ENCODE peak calls at places on chromosome 11, in six cellular contexts. G is CD4-positive, alpha-beta T cell; Q is fibroblast of lung; X is PC-3; L is cardiac muscle cell; H is SJSA1. Y is an unnamed sample. For H3K27me3, the result is how much of the 10 kb centered on the place peaks cover.

GRCh38 chr11:34655335-34656008 is 34.6 kb downstream of the EHF start:
- DNase-seq in X (peak), G (no peak), H (no peak), Q (peak), L (peak), Y (no peak)

GRCh38 chr11:67332081-67332691 is 21.2 kb downstream of the POLD4 start:
- DNase-seq in L (no peak), X (no peak), Q (no peak), G (no peak), H (no peak), Y (no peak)

GRCh38 chr11:16911186-16911585 is 103.0 kb downstream of the PLEKHA7 start:
- DNase-seq in H (no peak), Q (no peak), G (no peak), L (no peak), X (no peak), Y (no peak)

GRCh38 chr11:113147249-113147648 is 167.1 kb upstream of the TTC12 start:
- DNase-seq in H (no peak), G (no peak), X (no peak), L (peak), Q (no peak), Y (no peak)

GRCh38 chr11:12017243-12017678 is 8.8 kb upstream of the DKK3 start:
- DNase-seq in G (no peak), Q (peak), L (peak), H (peak), X (no peak), Y (no peak)

GRCh38 chr11:561148-562003 is 606 bp downstream of the RASSF7 start:
- DNase-seq in Q (peak), L (no peak), G (no peak), X (peak), H (no peak), Y (no peak)

GRCh38 chr11:63478896-63479295 is 12.1 kb downstream of the PLAAT5 start:
- DNase-seq in X (peak), H (peak), L (peak), Q (peak), G (peak), Y (no peak)

GRCh38 chr11:122727101-122727929 is 71.8 kb downstream of the UBASH3B start:
- DNase-seq in H (no peak), Q (no peak), L (no peak), G (peak), X (no peak), Y (no peak)

GRCh38 chr11:18791175-18792065 is at the start of gene PTPN5:
- DNase-seq in L (peak), Q (peak), G (no peak), X (no peak), H (no peak), Y (no peak)
- H3K27me3 ChIP-seq in L (half or more), Q (under half), G (under half), X (under half), H (under half), Y (half or more)

GRCh38 chr11:124114942-124115781 is at the start of gene VWA5A:
- DNase-seq in X (peak), H (peak), G (peak), Q (peak), L (peak), Y (peak)
- H3K27me3 ChIP-seq in X (under half), H (under half), G (under half), Q (under half), L (under half), Y (under half)

GRCh38 chr11:79544324-79544723 is 103.5 kb upstream of the TENM4 start:
- DNase-seq in G (no peak), Q (no peak), L (no peak), X (no peak), H (no peak), Y (no peak)

GRCh38 chr11:79546366-79546765 is 105.5 kb upstream of the TENM4 start:
- DNase-seq in H (no peak), X (no peak), G (no peak), Q (no peak), L (no peak), Y (no peak)

GRCh38 chr11:79543101-79543500 is 102.3 kb upstream of the TENM4 start:
- DNase-seq in X (no peak), Q (no peak), H (no peak), G (no peak), L (no peak), Y (no peak)

GRCh38 chr11:79547256-79547655 is 106.4 kb upstream of the TENM4 start:
- DNase-seq in G (no peak), X (no peak), H (no peak), Q (peak), L (no peak), Y (no peak)
- H3K27me3 ChIP-seq in G (under half), X (under half), H (under half), Q (under half), L (under half), Y (under half)

GRCh38 chr11:14750911-14751310 is 107.3 kb downstream of the PDE3B start:
- DNase-seq in Q (no peak), G (no peak), L (no peak), X (no peak), H (no peak), Y (no peak)
- H3K27me3 ChIP-seq in Q (under half), G (under half), L (under half), X (under half), H (under half), Y (under half)

DNA sequence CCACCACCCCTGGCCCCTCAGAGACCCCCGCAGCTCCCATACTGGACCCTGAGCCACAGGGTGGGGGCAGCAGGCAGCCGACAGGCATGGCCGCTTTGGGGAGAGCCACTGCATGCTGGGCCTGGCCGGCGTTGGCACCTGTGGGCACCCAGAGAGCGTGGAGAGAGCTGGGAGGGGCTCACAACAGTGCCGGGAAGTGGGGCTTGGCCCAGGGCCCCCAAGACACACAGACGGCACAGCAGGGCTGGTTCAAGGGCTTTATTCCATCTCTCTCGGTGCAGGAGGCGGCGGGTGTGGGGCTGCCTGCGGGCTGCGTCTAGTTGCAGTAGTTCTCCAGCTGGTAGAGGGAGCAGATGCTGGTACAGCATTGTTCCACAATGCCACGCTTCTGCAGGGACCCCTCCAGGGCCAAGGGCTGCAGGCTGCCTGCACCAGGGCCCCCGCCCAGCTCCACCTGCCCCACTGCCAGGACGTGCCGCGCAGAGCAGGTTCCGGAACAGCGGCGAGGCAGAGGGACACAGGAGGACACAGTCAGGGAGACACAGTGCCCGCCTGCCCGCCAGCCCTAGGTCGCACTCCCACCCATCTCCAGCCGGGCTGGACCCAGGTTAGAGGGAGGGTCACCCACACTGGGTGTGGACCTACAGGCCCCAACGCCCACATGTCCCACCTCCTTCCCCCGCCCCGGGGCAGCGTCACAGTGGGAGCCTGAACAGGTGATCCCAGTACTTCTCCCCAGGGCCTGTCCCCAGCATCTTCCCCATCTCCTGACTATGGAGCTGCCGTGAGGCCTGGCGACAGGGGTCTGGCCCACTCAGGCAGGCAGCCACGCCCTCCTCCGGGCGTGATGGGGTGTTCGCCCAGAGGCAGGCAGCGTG is 1.2 kb downstream of the INS start:
- DNase-seq in L (no peak), H (no peak), Q (no peak), G (no peak), X (no peak), Y (no peak)
- H3K27me3 ChIP-seq in L (under half), H (under half), Q (under half), G (under half), X (under half), Y (half or more)

GRCh38 chr11:2702771-2703486 is 3.1 kb upstream of the KCNQ1OT1 start:
- DNase-seq in G (no peak), X (no peak), L (no peak), H (no peak), Q (no peak), Y (peak)

GRCh38 chr11:2704896-2705606 is 5.3 kb upstream of the KCNQ1OT1 start:
- DNase-seq in Q (no peak), L (no peak), G (no peak), X (no peak), H (no peak), Y (no peak)

GRCh38 chr11:2703487-2704141 is 3.8 kb upstream of the KCNQ1OT1 start:
- DNase-seq in H (no peak), L (peak), G (no peak), X (no peak), Q (no peak), Y (peak)

GRCh38 chr11:2706321-2706720 is 6.5 kb upstream of the KCNQ1OT1 start:
- DNase-seq in L (no peak), X (no peak), H (no peak), G (no peak), Q (no peak), Y (no peak)

GRCh38 chr11:2704356-2704755 is 4.6 kb upstream of the KCNQ1OT1 start:
- DNase-seq in L (no peak), G (no peak), H (no peak), X (no peak), Q (no peak), Y (peak)
- H3K27me3 ChIP-seq in L (under half), G (under half), H (under half), X (under half), Q (under half), Y (under half)

GRCh38 chr11:44880953-44881352 is 69.7 kb downstream of the TP53I11 start:
- DNase-seq in Q (no peak), H (no peak), G (no peak), X (no peak), L (no peak), Y (no peak)
- H3K27me3 ChIP-seq in Q (under half), H (under half), G (under half), X (under half), L (under half), Y (under half)

DNA sequence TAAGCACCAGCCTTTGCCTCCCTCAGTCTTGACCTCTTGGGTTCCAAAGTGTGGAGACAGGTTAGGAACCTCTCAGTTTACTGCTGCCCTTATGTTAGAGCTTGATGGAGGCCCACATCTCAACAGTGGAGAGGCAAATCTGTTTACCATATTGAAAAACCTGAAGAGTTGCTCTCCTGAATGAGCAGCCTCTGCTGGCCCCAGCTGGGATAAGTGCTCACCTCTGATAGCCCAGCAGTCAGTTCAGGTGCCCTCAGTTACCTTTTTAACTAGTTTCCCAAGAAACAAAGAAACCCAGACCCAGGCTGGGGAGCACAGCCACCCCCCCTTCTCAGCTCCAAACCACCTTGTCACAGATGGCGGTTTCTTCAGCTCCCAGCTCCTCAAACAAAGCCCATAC is 57.1 kb downstream of the PPFIBP2 start:
- DNase-seq in H (no peak), X (no peak), Q (no peak), L (no peak), G (no peak), Y (no peak)
- H3K27me3 ChIP-seq in H (under half), X (under half), Q (under half), L (under half), G (under half), Y (under half)

GRCh38 chr11:121479839-121480238 is 27.1 kb upstream of the SORL1-AS1 start:
- DNase-seq in L (no peak), X (peak), Q (no peak), H (no peak), G (no peak), Y (no peak)
- H3K27me3 ChIP-seq in L (under half), X (under half), Q (under half), H (under half), G (under half), Y (under half)